ENCODE peak calls at places on chromosomes 1 and 21, in eight cellular contexts. N, J, T, I, G, W, H and A are unnamed samples.
A peak's percentile ranks its signal among the peaks of the same experiment; 100 is the strongest.

GRCh38 chr1:39676951-39677350 is 5.0 kb upstream of the NT5C1A start:
- DNase-seq in N (no peak), J (no peak), T (no peak), I (no peak), H (no peak), W (no peak), G (no peak), A (no peak)

GRCh38 chr1:205357567-205357966 is 845 bp upstream of the KLHDC8A start:
- DNase-seq in N (no peak), T (no peak), I (no peak), G (no peak), H (no peak), W (no peak), J (no peak), A (no peak)

GRCh38 chr1:39816431-39817090 is 27.9 kb upstream of the BMP8B start:
- DNase-seq in H (peak; percentile 64), W (peak; percentile 71), T (peak; percentile 57), G (peak; percentile 78), N (peak; percentile 65), J (peak; percentile 39), I (peak; percentile 77), A (peak; percentile 79)

GRCh38 chr1:51063121-51063520 is 38.9 kb upstream of the C1orf185 start:
- DNase-seq in N (no peak), J (no peak), H (peak; percentile 94), G (no peak), W (no peak), I (peak; percentile 32), T (no peak), A (no peak)

GRCh38 chr1:50492142-50492541 is 68.9 kb upstream of the DMRTA2 start:
- DNase-seq in I (no peak), G (no peak), W (no peak), J (no peak), N (no peak), H (no peak), T (no peak), A (no peak)

GRCh38 chr1:40662864-40663263 is 2.6 kb downstream of the RIMS3 start:
- DNase-seq in T (no peak), W (no peak), G (no peak), I (no peak), J (no peak), N (no peak), H (peak; percentile 9), A (no peak)

GRCh38 chr1:47720100-47720499 is 277.1 kb downstream of the TRABD2B start:
- DNase-seq in G (no peak), J (no peak), T (no peak), I (no peak), N (no peak), W (no peak), H (no peak), A (no peak)

GRCh38 chr21:43970551-43970950 is 41.6 kb upstream of the TRAPPC10 start:
- DNase-seq in I (no peak), G (no peak), N (no peak), W (no peak), T (no peak), H (no peak), J (no peak), A (no peak)

GRCh38 chr1:176987016-176987415 is 177.5 kb downstream of the ASTN1 start:
- DNase-seq in H (no peak), J (no peak), T (no peak), W (no peak), I (no peak), N (no peak), G (no peak), A (no peak)

GRCh38 chr1:87179851-87180519 is 148.7 kb upstream of the LMO4 start:
- DNase-seq in W (no peak), H (no peak), N (no peak), I (no peak), J (no peak), T (no peak), G (no peak), A (no peak)

GRCh38 chr1:37919277-37919676 is 27.6 kb downstream of the INPP5B start:
- DNase-seq in W (no peak), I (no peak), J (no peak), N (no peak), T (no peak), H (peak; percentile 20), G (no peak), A (no peak)
- TF ChIP-seq CTCF in W (peak; percentile 37), I (no peak), J (no peak), N (peak; percentile 73), T (no peak), H (peak; percentile 53), G (peak; percentile 38), A (no peak)

DNA sequence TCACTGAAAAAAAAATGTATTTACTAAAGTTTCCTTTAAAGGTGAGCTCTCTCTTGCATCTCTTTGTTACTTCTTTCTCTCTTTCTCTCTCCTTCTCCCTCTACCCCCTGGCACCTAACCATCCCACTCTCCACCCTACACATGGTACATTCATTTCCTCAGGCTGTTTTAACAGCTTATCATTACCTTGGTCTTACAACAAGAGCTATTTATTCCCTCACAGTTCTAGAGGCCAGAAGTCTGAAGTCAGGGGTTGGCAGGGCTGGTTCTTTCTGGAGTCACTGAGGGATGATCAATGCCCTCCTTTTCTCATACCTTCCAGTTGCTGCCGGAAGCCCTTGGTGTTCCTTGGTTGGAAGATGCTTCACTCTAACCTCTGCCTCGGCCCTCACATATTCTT is 91.1 kb upstream of the DSCAM start:
- DNase-seq in W (no peak), T (no peak), N (no peak), I (no peak), G (no peak), H (no peak), J (no peak), A (no peak)
- TF ChIP-seq CTCF in W (no peak), T (no peak), N (no peak), I (no peak), G (no peak), H (no peak), J (no peak), A (no peak)

GRCh38 chr21:35614412-35614901 is 445.9 kb downstream of the SETD4 start:
- DNase-seq in J (no peak), T (no peak), G (no peak), W (no peak), N (no peak), I (no peak), H (peak; percentile 48), A (no peak)

GRCh38 chr21:35615325-35615724 is 445.0 kb downstream of the SETD4 start:
- DNase-seq in G (no peak), H (no peak), T (no peak), W (no peak), N (no peak), J (no peak), I (no peak), A (no peak)

GRCh38 chr21:35617491-35617890 is 442.8 kb downstream of the SETD4 start:
- DNase-seq in W (no peak), T (no peak), I (no peak), J (no peak), H (no peak), G (no peak), N (no peak), A (no peak)

GRCh38 chr21:35619184-35619583 is 441.1 kb downstream of the SETD4 start:
- DNase-seq in T (no peak), N (no peak), H (peak; percentile 43), I (no peak), J (no peak), G (no peak), W (no peak), A (no peak)

DNA sequence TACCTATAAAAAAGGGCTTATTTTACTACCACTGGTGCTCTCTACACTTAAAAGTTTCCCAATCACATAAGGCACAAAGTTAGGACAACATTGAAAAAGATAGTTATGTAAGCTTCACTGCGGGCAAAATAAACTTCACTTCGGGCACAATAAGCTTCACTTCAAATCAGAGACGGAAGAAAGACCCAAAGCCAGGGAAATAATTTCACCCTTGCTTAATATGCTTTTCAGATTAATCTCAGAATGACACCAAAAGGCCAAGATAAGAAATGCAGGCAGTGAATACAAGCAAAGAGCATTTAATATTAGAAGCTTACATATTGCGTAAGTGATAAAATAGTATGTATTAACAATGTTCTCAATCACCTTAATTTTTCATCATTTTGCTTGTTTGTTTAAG is 444.2 kb downstream of the SETD4 start:
- DNase-seq in I (no peak), W (no peak), G (no peak), N (no peak), T (no peak), J (no peak), H (peak; percentile 75), A (no peak)
- TF ChIP-seq CTCF in I (peak; percentile 24), W (peak; percentile 46), G (peak; percentile 51), N (peak; percentile 14), T (peak; percentile 39), J (peak; percentile 24), H (peak; percentile 54), A (peak; percentile 33)

DNA sequence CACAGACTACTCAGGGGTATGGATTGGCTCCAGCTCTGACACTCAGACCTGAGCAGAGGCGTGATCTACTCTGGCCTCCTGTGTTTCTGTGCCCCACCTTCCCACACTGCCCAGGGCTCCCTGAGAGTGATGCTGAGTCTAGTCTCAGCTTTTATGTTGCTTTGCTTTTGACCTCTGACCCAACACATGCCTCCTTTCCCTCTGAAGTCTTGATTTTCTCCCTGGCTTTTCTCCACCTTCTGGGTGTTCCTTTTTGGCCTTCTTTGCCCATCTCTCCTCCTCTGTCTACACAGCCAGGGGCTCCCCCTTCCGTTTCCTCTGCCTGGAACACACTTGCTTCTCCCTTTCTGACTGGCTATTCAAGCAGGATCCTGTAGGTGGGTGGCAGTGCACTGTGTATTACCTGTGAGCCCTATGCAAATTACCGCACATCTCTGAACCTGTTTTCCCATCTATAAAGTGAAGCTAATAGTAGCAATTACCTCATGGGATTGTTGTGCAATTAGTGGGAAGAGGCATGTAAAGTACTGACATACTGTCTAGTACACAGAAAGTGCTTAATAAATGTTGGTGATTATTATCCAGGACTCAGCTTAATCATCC is 13.7 kb upstream of the MEX3A start:
- DNase-seq in G (no peak), H (no peak), T (no peak), N (no peak), J (no peak), I (no peak), W (no peak), A (no peak)
- TF ChIP-seq CTCF in G (peak; percentile 1), H (no peak), T (no peak), N (no peak), J (no peak), I (no peak), W (no peak), A (peak; percentile 3)

DNA sequence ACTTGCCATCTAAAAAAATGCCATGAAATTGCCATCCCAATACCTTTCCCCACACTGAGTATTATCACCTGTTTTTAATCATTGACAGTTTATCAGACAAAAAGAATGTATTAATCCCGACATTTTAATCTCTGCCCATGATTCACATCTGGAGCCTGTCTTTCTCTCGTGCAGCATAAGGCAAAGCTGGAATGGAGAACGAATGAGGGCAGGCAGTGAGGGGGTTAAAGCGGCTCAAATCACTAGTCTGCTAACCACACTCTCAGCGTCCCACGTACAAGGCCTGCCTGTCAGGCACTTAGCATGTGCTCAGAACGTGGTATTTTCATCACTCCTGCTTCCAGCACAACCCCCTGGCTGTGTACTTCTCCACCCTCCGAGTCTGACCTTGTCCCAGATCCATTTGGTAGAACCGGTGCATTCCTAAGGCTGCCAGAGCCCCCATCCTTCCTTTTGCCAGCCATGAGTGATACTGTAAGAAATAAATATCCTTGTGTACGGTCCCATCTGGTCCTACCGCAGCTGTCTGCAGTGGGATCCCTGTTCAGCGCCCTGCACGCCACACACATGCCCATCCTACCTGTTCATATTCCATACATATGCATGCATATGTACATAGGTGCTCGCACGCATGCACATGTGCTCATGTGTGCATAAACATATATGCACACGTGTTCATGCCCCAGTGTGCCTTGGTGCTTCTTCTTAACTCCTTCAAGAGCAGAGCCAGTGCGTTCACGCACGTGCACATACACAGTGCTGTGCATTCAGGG is 34.6 kb upstream of the FHAD1 start:
- DNase-seq in G (no peak), H (no peak), J (no peak), T (no peak), W (no peak), N (no peak), I (no peak), A (no peak)
- TF ChIP-seq CTCF in G (no peak), H (no peak), J (no peak), T (no peak), W (no peak), N (no peak), I (no peak), A (no peak)